ENCODE peak calls at places on chromosomes 5 and 9, in five cellular contexts. F is neuronal stem cell, E is H9, Z is trophoblast cell, B is H1. Y is an unnamed sample.

GRCh38 chr9:131709741-131710499 is 30.0 kb downstream of the RAPGEF1 start:
- DNase-seq in F (no peak), E (no peak), Z (peak; percentile 96), B (no peak), Y (no peak)

GRCh38 chr5:115815693-115816225 is 700 bp downstream of the CDO1 start:
- DNase-seq in F (peak; percentile 8), E (peak; percentile 43), Z (peak; percentile 34), B (peak; percentile 66), Y (peak; percentile 8)

GRCh38 chr5:164532226-164532937 is 1027.0 kb downstream of the MAT2B start:
- DNase-seq in F (no peak), E (no peak), Z (no peak), B (no peak), Y (peak; percentile 23)

GRCh38 chr5:103621548-103621930 is 59.0 kb upstream of the NUDT12 start:
- DNase-seq in F (no peak), E (no peak), Z (no peak), B (no peak), Y (peak; percentile 4)

GRCh38 chr5:173789031-173789920 is 98.9 kb upstream of the CPEB4 start:
- DNase-seq in F (no peak), E (no peak), Z (no peak), B (no peak), Y (peak; percentile 76)

GRCh38 chr9:98047002-98047401 is 9.5 kb upstream of the NANS start:
- DNase-seq in F (no peak), E (no peak), Z (no peak), B (no peak), Y (no peak)

GRCh38 chr9:33447404-33448158 is at the start of gene AQP3:
- DNase-seq in F (peak; percentile 52), E (peak; percentile 83), Z (peak; percentile 65), B (peak; percentile 85), Y (peak; percentile 55)

GRCh38 chr9:133246507-133247390 is 28.3 kb downstream of the ABO start:
- DNase-seq in F (no peak), E (peak; percentile 28), Z (no peak), B (peak; percentile 42), Y (no peak)

GRCh38 chr9:22009563-22009867 is 410 bp upstream of the CDKN2B start:
- DNase-seq in F (no peak), E (no peak), Z (no peak), B (no peak), Y (no peak)

GRCh38 chr5:107812570-107813141 is 141.9 kb upstream of the EFNA5 start:
- DNase-seq in F (no peak), E (no peak), Z (peak; percentile 56), B (no peak), Y (peak; percentile 80)

GRCh38 chr5:101687630-101688029 is 608.5 kb downstream of the SLCO4C1 start:
- DNase-seq in F (no peak), E (no peak), Z (peak; percentile 16), B (no peak), Y (peak; percentile 28)

GRCh38 chr5:142644640-142645361 is 41.1 kb downstream of the FGF1 start:
- DNase-seq in F (no peak), E (no peak), Z (peak; percentile 37), B (no peak), Y (peak; percentile 96)

GRCh38 chr5:64147849-64148441 is 17.7 kb upstream of the RNF180 start:
- DNase-seq in F (peak; percentile 51), E (peak; percentile 61), Z (peak; percentile 57), B (peak; percentile 74), Y (peak; percentile 52)

GRCh38 chr5:154249786-154250185 is 59.3 kb downstream of the GALNT10 start:
- DNase-seq in F (no peak), E (no peak), Z (no peak), B (no peak), Y (no peak)

GRCh38 chr5:84197542-84197941 is 187.1 kb downstream of the EDIL3 start:
- DNase-seq in F (no peak), E (no peak), Z (no peak), B (no peak), Y (no peak)

GRCh38 chr9:80503692-80504400 is 932.1 kb downstream of the TLE4 start:
- DNase-seq in F (no peak), E (no peak), Z (no peak), B (no peak), Y (peak; percentile 15)

GRCh38 chr5:10762178-10762775 is 1.2 kb upstream of the DAP start:
- DNase-seq in F (no peak), E (no peak), Z (peak; percentile 93), B (no peak), Y (peak; percentile 85)

GRCh38 chr5:136560111-136560510 is 194.8 kb upstream of the TRPC7 start:
- DNase-seq in F (no peak), E (no peak), Z (no peak), B (no peak), Y (peak; percentile 3)

GRCh38 chr9:79257671-79258410 is 313.9 kb upstream of the TLE4 start:
- DNase-seq in F (no peak), E (peak; percentile 34), Z (no peak), B (no peak), Y (no peak)

GRCh38 chr5:80747922-80748321 is 93.1 kb upstream of the DHFR start:
- DNase-seq in F (peak; percentile 56), E (no peak), Z (no peak), B (no peak), Y (no peak)

GRCh38 chr5:87827561-87827960 is 414.8 kb upstream of the CCNH start:
- DNase-seq in F (no peak), E (no peak), Z (no peak), B (no peak), Y (peak; percentile 78)

GRCh38 chr5:112086740-112087139 is 329.7 kb upstream of the NREP start:
- DNase-seq in F (no peak), E (no peak), Z (no peak), B (no peak), Y (no peak)

GRCh38 chr9:134593756-134594375 is 47.7 kb upstream of the COL5A1 start:
- DNase-seq in F (no peak), E (no peak), Z (no peak), B (no peak), Y (no peak)

GRCh38 chr5:79745255-79745654 is 55.6 kb downstream of the CMYA5 start:
- DNase-seq in F (no peak), E (no peak), Z (no peak), B (no peak), Y (no peak)

GRCh38 chr5:128537306-128537998 is 593 bp downstream of the FBN2 start:
- DNase-seq in F (peak; percentile 56), E (peak; percentile 55), Z (peak; percentile 63), B (peak; percentile 75), Y (peak; percentile 74)

GRCh38 chr5:17113174-17113941 is 104.1 kb upstream of the BASP1 start:
- DNase-seq in F (no peak), E (no peak), Z (no peak), B (no peak), Y (peak; percentile 40)

GRCh38 chr5:173953528-173954090 is 35.4 kb upstream of the C5orf47 start:
- DNase-seq in F (no peak), E (no peak), Z (no peak), B (no peak), Y (peak; percentile 80)

GRCh38 chr5:132263548-132264261 is 6.2 kb downstream of the PDLIM4 start:
- DNase-seq in F (no peak), E (peak; percentile 14), Z (peak; percentile 23), B (peak; percentile 20), Y (peak; percentile 84)

GRCh38 chr9:4666042-4666699 is at the start of gene SPATA6L:
- DNase-seq in F (no peak), E (peak; percentile 29), Z (peak; percentile 61), B (peak; percentile 52), Y (peak; percentile 73)

GRCh38 chr5:156764149-156764548 is 85.9 kb upstream of the PPP1R2B start:
- DNase-seq in F (no peak), E (no peak), Z (no peak), B (no peak), Y (no peak)

GRCh38 chr9:136545065-136545965 is 533 bp downstream of the NOTCH1 start:
- DNase-seq in F (no peak), E (no peak), Z (no peak), B (no peak), Y (peak; percentile 32)

GRCh38 chr5:58090704-58091103 is 369.2 kb downstream of the PLK2 start:
- DNase-seq in F (no peak), E (no peak), Z (no peak), B (no peak), Y (no peak)

GRCh38 chr9:112271466-112272098 is 61.8 kb downstream of the PTBP3 start:
- DNase-seq in F (no peak), E (no peak), Z (no peak), B (no peak), Y (no peak)

GRCh38 chr5:172433071-172433470 is 21.3 kb downstream of the SH3PXD2B start:
- DNase-seq in F (no peak), E (no peak), Z (peak; percentile 49), B (no peak), Y (no peak)

GRCh38 chr9:38687389-38687842 is 32.5 kb downstream of the FAM240B start:
- DNase-seq in F (no peak), E (peak; percentile 72), Z (peak; percentile 60), B (no peak), Y (peak; percentile 38)

DNA sequence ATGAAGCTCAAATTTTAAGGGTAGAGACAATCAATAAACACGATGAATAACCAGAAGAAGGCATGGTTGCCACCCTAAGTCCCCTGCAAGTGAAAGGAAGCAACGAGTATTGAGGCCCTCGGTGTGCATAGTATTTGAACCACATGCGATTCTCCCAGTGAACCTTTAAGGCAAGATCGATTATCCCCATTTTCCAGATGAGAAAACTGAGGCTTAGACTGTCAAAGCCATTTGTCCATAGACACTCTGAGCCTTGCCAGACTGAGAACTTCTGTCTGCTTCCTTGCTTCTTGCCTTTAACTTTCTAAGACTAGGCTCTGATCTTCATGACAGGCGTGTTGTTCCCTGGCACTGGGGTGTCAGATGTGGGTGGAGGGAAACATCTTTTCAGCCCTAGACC is 58.2 kb downstream of the COL27A1 start:
- DNase-seq in F (no peak), E (no peak), Z (no peak), B (no peak), Y (no peak)
- H2BK12ac ChIP-seq in F (no peak overlapping the region), E (no peak overlapping the region), Z (no peak overlapping the region), B (no peak overlapping the region), Y (no peak overlapping the region)

DNA sequence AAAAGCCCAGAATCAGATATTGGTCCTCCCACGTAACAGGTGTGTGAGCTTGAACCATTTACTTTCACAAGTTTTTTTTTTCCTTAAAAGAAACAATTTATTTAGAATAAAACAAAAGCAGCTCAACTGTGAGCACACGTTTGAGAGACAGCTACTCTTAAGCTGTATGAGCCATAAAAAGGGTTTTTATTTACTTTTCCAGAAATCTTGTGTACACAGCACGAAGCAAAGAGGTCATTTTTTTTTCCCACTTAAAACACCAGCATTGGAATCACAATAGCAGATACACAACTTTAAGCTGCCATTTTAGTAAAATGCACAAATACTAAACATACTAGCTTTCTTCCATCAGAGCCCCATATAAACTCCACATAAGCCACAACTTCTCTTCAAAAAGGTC is 44.6 kb downstream of the JAKMIP2 start:
- DNase-seq in F (no peak), E (no peak), Z (no peak), B (no peak), Y (no peak)
- H2BK12ac ChIP-seq in F (no peak overlapping the region), E (no peak overlapping the region), Z (no peak overlapping the region), B (no peak overlapping the region), Y (no peak overlapping the region)

GRCh38 chr9:99602854-99603253 is 218.8 kb upstream of the NR4A3 start:
- DNase-seq in F (no peak), E (no peak), Z (no peak), B (no peak), Y (no peak)
- H2BK12ac ChIP-seq in F (no peak overlapping the region), E (no peak overlapping the region), Z (no peak overlapping the region), B (no peak overlapping the region), Y (no peak overlapping the region)

GRCh38 chr5:92613546-92613945 is 967.5 kb downstream of the NR2F1-AS1 start:
- DNase-seq in F (no peak), E (no peak), Z (no peak), B (no peak), Y (peak; percentile 27)
- H2BK12ac ChIP-seq in F (no peak overlapping the region), E (no peak overlapping the region), Z (no peak overlapping the region), B (no peak overlapping the region), Y (no peak overlapping the region)

Y was measured in mesenchymal stem cell.